ENCODE peak calls at places on chromosomes 4 and X, in eight cellular contexts. One of them, this sample, is unnamed.

GRCh38 chr4:175422331-175422730 is 389.7 kb downstream of the GPM6A start:
- DNase-seq in glutamatergic neuron: no peak
- DNase-seq in hepatocyte: no peak
- DNase-seq in right lobe of liver: no peak
- DNase-seq in psoas muscle: no peak
- DNase-seq in BJ: peak; percentile 19
- DNase-seq in suprapubic skin: no peak
- DNase-seq in stomach: no peak
- DNase-seq in this sample: no peak

GRCh38 chr4:137367608-137368007 is 164.7 kb downstream of the PCDH18 start:
- DNase-seq in suprapubic skin: no peak
- DNase-seq in psoas muscle: no peak
- DNase-seq in stomach: no peak
- DNase-seq in BJ: peak; percentile 71
- DNase-seq in right lobe of liver: no peak
- DNase-seq in glutamatergic neuron: no peak
- DNase-seq in hepatocyte: no peak
- DNase-seq in this sample: no peak

GRCh38 chr4:93825551-93826216 is 2.9 kb upstream of the ATOH1 start:
- DNase-seq in glutamatergic neuron: no peak
- DNase-seq in stomach: no peak
- DNase-seq in right lobe of liver: no peak
- DNase-seq in hepatocyte: no peak
- DNase-seq in suprapubic skin: no peak
- DNase-seq in BJ: no peak
- DNase-seq in psoas muscle: no peak
- DNase-seq in this sample: no peak

GRCh38 chr4:24598025-24598424 is 13.7 kb upstream of the DHX15 start:
- DNase-seq in right lobe of liver: no peak
- DNase-seq in psoas muscle: no peak
- DNase-seq in BJ: no peak
- DNase-seq in stomach: peak; percentile 72
- DNase-seq in glutamatergic neuron: no peak
- DNase-seq in suprapubic skin: no peak
- DNase-seq in hepatocyte: peak; percentile 76
- DNase-seq in this sample: no peak

GRCh38 chr4:127748957-127749356 is 18.8 kb downstream of the SLC25A31 start:
- DNase-seq in right lobe of liver: no peak
- DNase-seq in suprapubic skin: no peak
- DNase-seq in glutamatergic neuron: no peak
- DNase-seq in stomach: no peak
- DNase-seq in hepatocyte: no peak
- DNase-seq in BJ: no peak
- DNase-seq in psoas muscle: no peak
- DNase-seq in this sample: no peak

GRCh38 chr4:55545681-55546632 is 752 bp downstream of the CLOCK start:
- DNase-seq in glutamatergic neuron: peak; percentile 64
- DNase-seq in hepatocyte: peak; percentile 87
- DNase-seq in suprapubic skin: peak; percentile 84
- DNase-seq in right lobe of liver: peak; percentile 87
- DNase-seq in psoas muscle: peak; percentile 92
- DNase-seq in stomach: peak; percentile 83
- DNase-seq in BJ: no peak
- DNase-seq in this sample: peak; percentile 68

GRCh38 chr4:93947318-93947717 is 118.8 kb downstream of the ATOH1 start:
- DNase-seq in stomach: no peak
- DNase-seq in psoas muscle: no peak
- DNase-seq in right lobe of liver: no peak
- DNase-seq in suprapubic skin: no peak
- DNase-seq in glutamatergic neuron: no peak
- DNase-seq in hepatocyte: no peak
- DNase-seq in BJ: no peak
- DNase-seq in this sample: no peak

GRCh38 chrX:370244-370962 is 16.3 kb downstream of the PPP2R3B start:
- DNase-seq in right lobe of liver: no peak
- DNase-seq in suprapubic skin: no peak
- DNase-seq in BJ: no peak
- DNase-seq in glutamatergic neuron: no peak
- DNase-seq in stomach: no peak
- DNase-seq in hepatocyte: no peak
- DNase-seq in psoas muscle: peak; percentile 91
- DNase-seq in this sample: no peak

GRCh38 chrX:16250296-16250695 is 83.0 kb downstream of the MAGEB17 start:
- DNase-seq in hepatocyte: no peak
- DNase-seq in stomach: no peak
- DNase-seq in psoas muscle: no peak
- DNase-seq in glutamatergic neuron: no peak
- DNase-seq in right lobe of liver: no peak
- DNase-seq in suprapubic skin: no peak
- DNase-seq in BJ: peak; percentile 2
- DNase-seq in this sample: no peak

GRCh38 chr4:145047151-145047550 is 50.8 kb downstream of the ANAPC10 start:
- DNase-seq in BJ: no peak
- DNase-seq in right lobe of liver: no peak
- DNase-seq in suprapubic skin: no peak
- DNase-seq in psoas muscle: no peak
- DNase-seq in hepatocyte: no peak
- DNase-seq in glutamatergic neuron: no peak
- DNase-seq in stomach: no peak
- DNase-seq in this sample: no peak

GRCh38 chr4:30717208-30718020 is 2.8 kb upstream of the PCDH7 start:
- DNase-seq in BJ: no peak
- DNase-seq in right lobe of liver: peak; percentile 34
- DNase-seq in hepatocyte: peak; percentile 69
- DNase-seq in glutamatergic neuron: peak; percentile 50
- DNase-seq in psoas muscle: peak; percentile 52
- DNase-seq in stomach: peak; percentile 38
- DNase-seq in suprapubic skin: no peak
- DNase-seq in this sample: no peak

GRCh38 chrX:12973561-12974216 is 1.2 kb upstream of the TMSB4X start:
- DNase-seq in glutamatergic neuron: no peak
- DNase-seq in right lobe of liver: no peak
- DNase-seq in psoas muscle: no peak
- DNase-seq in BJ: no peak
- DNase-seq in hepatocyte: no peak
- DNase-seq in stomach: peak; percentile 50
- DNase-seq in suprapubic skin: peak; percentile 69
- DNase-seq in this sample: no peak

GRCh38 chr4:3247399-3248177 is 1.4 kb upstream of the MSANTD1 start:
- DNase-seq in glutamatergic neuron: no peak
- DNase-seq in BJ: no peak
- DNase-seq in right lobe of liver: no peak
- DNase-seq in hepatocyte: no peak
- DNase-seq in stomach: no peak
- DNase-seq in psoas muscle: no peak
- DNase-seq in suprapubic skin: no peak
- DNase-seq in this sample: no peak

GRCh38 chrX:55007633-55008032 is 7.5 kb downstream of the APEX2 start:
- DNase-seq in hepatocyte: peak; percentile 75
- DNase-seq in psoas muscle: no peak
- DNase-seq in stomach: peak; percentile 51
- DNase-seq in glutamatergic neuron: no peak
- DNase-seq in right lobe of liver: no peak
- DNase-seq in suprapubic skin: no peak
- DNase-seq in BJ: no peak
- DNase-seq in this sample: no peak

GRCh38 chr4:5098176-5098575 is 46.9 kb downstream of the STK32B start:
- DNase-seq in hepatocyte: no peak
- DNase-seq in stomach: no peak
- DNase-seq in psoas muscle: no peak
- DNase-seq in glutamatergic neuron: no peak
- DNase-seq in right lobe of liver: no peak
- DNase-seq in BJ: no peak
- DNase-seq in suprapubic skin: no peak
- DNase-seq in this sample: no peak

GRCh38 chr4:98745372-98745771 is 87.0 kb upstream of the TSPAN5 start:
- DNase-seq in BJ: no peak
- DNase-seq in suprapubic skin: no peak
- DNase-seq in stomach: no peak
- DNase-seq in psoas muscle: no peak
- DNase-seq in glutamatergic neuron: no peak
- DNase-seq in right lobe of liver: no peak
- DNase-seq in hepatocyte: no peak
- DNase-seq in this sample: no peak

GRCh38 chr4:158068063-158068462 is 104.8 kb downstream of the GASK1B start:
- DNase-seq in hepatocyte: no peak
- DNase-seq in glutamatergic neuron: no peak
- DNase-seq in BJ: no peak
- DNase-seq in stomach: no peak
- DNase-seq in suprapubic skin: no peak
- DNase-seq in psoas muscle: no peak
- DNase-seq in right lobe of liver: no peak
- DNase-seq in this sample: no peak

GRCh38 chr4:70721747-70722146 is at the start of gene RUFY3:
- DNase-seq in BJ: peak; percentile 85
- DNase-seq in psoas muscle: no peak
- DNase-seq in glutamatergic neuron: peak; percentile 61
- DNase-seq in right lobe of liver: no peak
- DNase-seq in suprapubic skin: no peak
- DNase-seq in hepatocyte: peak; percentile 46
- DNase-seq in stomach: no peak
- DNase-seq in this sample: no peak

DNA sequence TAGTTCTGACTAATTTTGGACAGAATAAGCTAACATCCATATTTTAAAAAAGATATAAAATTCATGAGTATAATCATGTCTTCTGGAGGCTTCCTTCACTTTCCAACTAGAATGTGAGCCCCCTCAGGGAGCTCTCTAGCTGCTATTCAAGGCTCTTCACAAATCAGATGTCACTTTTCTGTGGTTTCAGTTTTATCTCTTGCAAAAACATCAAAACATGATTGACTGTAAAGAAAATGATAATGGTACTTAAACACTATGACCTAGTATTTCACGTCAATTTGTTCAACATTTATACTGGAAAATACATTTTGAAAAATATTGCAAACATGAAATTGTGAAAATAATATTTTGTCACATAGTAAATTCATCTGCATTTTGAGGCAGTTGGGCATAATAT is 234.2 kb downstream of the UNC5C start:
- DNase-seq in suprapubic skin: no peak
- DNase-seq in stomach: no peak
- DNase-seq in psoas muscle: no peak
- DNase-seq in hepatocyte: no peak
- DNase-seq in right lobe of liver: no peak
- DNase-seq in BJ: no peak
- DNase-seq in glutamatergic neuron: no peak
- DNase-seq in this sample: no peak
- TF ChIP-seq CTCF in suprapubic skin: no peak
- TF ChIP-seq CTCF in stomach: no peak
- TF ChIP-seq CTCF in psoas muscle: no peak
- TF ChIP-seq CTCF in hepatocyte: no peak
- TF ChIP-seq CTCF in right lobe of liver: no peak
- TF ChIP-seq CTCF in BJ: no peak
- TF ChIP-seq CTCF in glutamatergic neuron: no peak
- TF ChIP-seq CTCF in this sample: no peak

GRCh38 chr4:121071640-121072037 is 696 bp downstream of the NDNF start:
- DNase-seq in BJ: no peak
- DNase-seq in stomach: no peak
- DNase-seq in right lobe of liver: no peak
- DNase-seq in hepatocyte: no peak
- DNase-seq in suprapubic skin: no peak
- DNase-seq in glutamatergic neuron: no peak
- DNase-seq in psoas muscle: no peak
- DNase-seq in this sample: no peak

GRCh38 chr4:121072836-121073362 is 564 bp upstream of the NDNF start:
- DNase-seq in glutamatergic neuron: peak; percentile 31
- DNase-seq in BJ: no peak
- DNase-seq in stomach: no peak
- DNase-seq in right lobe of liver: peak; percentile 20
- DNase-seq in hepatocyte: peak; percentile 34
- DNase-seq in psoas muscle: no peak
- DNase-seq in suprapubic skin: no peak
- DNase-seq in this sample: no peak

GRCh38 chr4:121072080-121072835 is at the start of gene NDNF:
- DNase-seq in BJ: no peak
- DNase-seq in hepatocyte: peak; percentile 74
- DNase-seq in glutamatergic neuron: peak; percentile 68
- DNase-seq in stomach: no peak
- DNase-seq in suprapubic skin: peak; percentile 60
- DNase-seq in right lobe of liver: peak; percentile 33
- DNase-seq in psoas muscle: peak; percentile 71
- DNase-seq in this sample: no peak

GRCh38 chr4:121070696-121071639 is 1.4 kb downstream of the NDNF start:
- DNase-seq in psoas muscle: peak; percentile 70
- DNase-seq in hepatocyte: peak; percentile 66
- DNase-seq in suprapubic skin: peak; percentile 68
- DNase-seq in BJ: no peak
- DNase-seq in right lobe of liver: peak; percentile 29
- DNase-seq in glutamatergic neuron: peak; percentile 75
- DNase-seq in stomach: no peak
- DNase-seq in this sample: no peak

DNA sequence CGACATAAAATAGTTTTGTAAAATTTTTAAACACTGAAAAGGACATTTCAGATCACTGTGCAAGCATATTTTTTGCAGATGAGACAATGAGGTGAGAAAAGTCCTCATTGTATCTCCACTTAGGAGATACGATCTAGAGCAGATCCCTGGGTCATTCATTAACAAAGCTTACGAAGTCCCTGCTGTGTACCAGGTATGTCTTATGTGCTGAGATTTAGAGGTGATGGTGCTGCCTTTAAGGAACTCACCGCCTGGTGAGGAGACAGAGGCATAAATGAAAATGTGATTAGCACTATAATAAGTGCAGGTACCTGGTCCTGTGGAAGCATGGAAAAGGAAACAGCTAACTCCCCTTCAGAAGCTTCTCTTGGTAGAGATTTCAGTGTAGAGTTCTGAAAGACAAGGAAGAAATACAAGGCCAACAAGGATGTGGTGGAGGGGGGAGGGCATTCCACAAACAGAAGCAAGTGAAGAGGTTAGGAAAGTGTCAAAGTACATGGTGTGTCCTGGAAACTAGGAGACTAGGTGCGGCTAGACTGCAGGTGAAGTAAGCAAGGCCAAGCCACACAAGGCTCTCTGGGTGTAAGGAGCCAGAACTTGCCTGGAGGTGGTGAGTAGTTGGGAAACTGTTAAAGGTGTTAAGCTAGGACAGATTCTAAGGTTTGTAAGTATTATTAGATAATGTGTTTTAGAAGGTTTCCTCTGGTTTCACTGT is 1.5 kb upstream of the NDNF start:
- DNase-seq in suprapubic skin: no peak
- DNase-seq in psoas muscle: no peak
- DNase-seq in BJ: no peak
- DNase-seq in hepatocyte: peak; percentile 46
- DNase-seq in glutamatergic neuron: no peak
- DNase-seq in right lobe of liver: no peak
- DNase-seq in stomach: no peak
- DNase-seq in this sample: no peak
- TF ChIP-seq CTCF in suprapubic skin: no peak
- TF ChIP-seq CTCF in psoas muscle: no peak
- TF ChIP-seq CTCF in BJ: no peak
- TF ChIP-seq CTCF in hepatocyte: no peak
- TF ChIP-seq CTCF in glutamatergic neuron: no peak
- TF ChIP-seq CTCF in right lobe of liver: no peak
- TF ChIP-seq CTCF in stomach: no peak
- TF ChIP-seq CTCF in this sample: no peak

GRCh38 chr4:83865417-83866150 is 329.7 kb downstream of the GPAT3 start:
- DNase-seq in suprapubic skin: no peak
- DNase-seq in glutamatergic neuron: no peak
- DNase-seq in stomach: no peak
- DNase-seq in BJ: no peak
- DNase-seq in right lobe of liver: no peak
- DNase-seq in hepatocyte: no peak
- DNase-seq in psoas muscle: no peak
- DNase-seq in this sample: no peak
- TF ChIP-seq CTCF in suprapubic skin: no peak
- TF ChIP-seq CTCF in glutamatergic neuron: no peak
- TF ChIP-seq CTCF in stomach: no peak
- TF ChIP-seq CTCF in BJ: no peak
- TF ChIP-seq CTCF in right lobe of liver: no peak
- TF ChIP-seq CTCF in hepatocyte: no peak
- TF ChIP-seq CTCF in psoas muscle: no peak
- TF ChIP-seq CTCF in this sample: no peak

GRCh38 chr4:156154978-156155377 is 201.3 kb upstream of the CTSO start:
- DNase-seq in BJ: no peak
- DNase-seq in suprapubic skin: no peak
- DNase-seq in psoas muscle: no peak
- DNase-seq in right lobe of liver: no peak
- DNase-seq in hepatocyte: no peak
- DNase-seq in stomach: no peak
- DNase-seq in glutamatergic neuron: no peak
- DNase-seq in this sample: no peak
- TF ChIP-seq CTCF in BJ: peak; percentile 27
- TF ChIP-seq CTCF in suprapubic skin: no peak
- TF ChIP-seq CTCF in psoas muscle: no peak
- TF ChIP-seq CTCF in right lobe of liver: no peak
- TF ChIP-seq CTCF in hepatocyte: no peak
- TF ChIP-seq CTCF in stomach: no peak
- TF ChIP-seq CTCF in glutamatergic neuron: no peak
- TF ChIP-seq CTCF in this sample: no peak